ENCODE peak calls at places on chromosome 13, in eight cellular contexts. One of them, this sample, is unnamed.

GRCh38 chr13:107211073-107211472 is 643.1 kb upstream of the ARGLU1 start:
- DNase-seq in body of pancreas: peak; percentile 73
- DNase-seq in tibial artery: peak; percentile 83
- DNase-seq in thyroid gland: peak; percentile 63
- DNase-seq in Peyer's patch: peak; percentile 74
- DNase-seq in left ventricle myocardium inferior: peak; percentile 58
- DNase-seq in left lung: no peak
- DNase-seq in GM23248: peak; percentile 96
- DNase-seq in this sample: peak; percentile 71

GRCh38 chr13:47555235-47555634 is 445.8 kb downstream of the SUCLA2 start:
- DNase-seq in body of pancreas: no peak
- DNase-seq in tibial artery: no peak
- DNase-seq in thyroid gland: no peak
- DNase-seq in Peyer's patch: no peak
- DNase-seq in left ventricle myocardium inferior: no peak
- DNase-seq in left lung: no peak
- DNase-seq in GM23248: no peak
- DNase-seq in this sample: no peak

GRCh38 chr13:79777504-79777903 is 296.5 kb downstream of the NDFIP2 start:
- DNase-seq in body of pancreas: no peak
- DNase-seq in tibial artery: no peak
- DNase-seq in thyroid gland: no peak
- DNase-seq in Peyer's patch: no peak
- DNase-seq in left ventricle myocardium inferior: no peak
- DNase-seq in left lung: no peak
- DNase-seq in GM23248: no peak
- DNase-seq in this sample: no peak

GRCh38 chr13:31970237-31970930 is 61.2 kb upstream of the FRY start:
- DNase-seq in body of pancreas: no peak
- DNase-seq in tibial artery: no peak
- DNase-seq in thyroid gland: no peak
- DNase-seq in Peyer's patch: no peak
- DNase-seq in left ventricle myocardium inferior: no peak
- DNase-seq in left lung: no peak
- DNase-seq in GM23248: peak; percentile 90
- DNase-seq in this sample: no peak

GRCh38 chr13:100541882-100542545 is 46.6 kb downstream of the GGACT start:
- DNase-seq in body of pancreas: no peak
- DNase-seq in tibial artery: no peak
- DNase-seq in thyroid gland: no peak
- DNase-seq in Peyer's patch: peak; percentile 20
- DNase-seq in left ventricle myocardium inferior: no peak
- DNase-seq in left lung: no peak
- DNase-seq in GM23248: no peak
- DNase-seq in this sample: no peak

GRCh38 chr13:28540612-28541011 is 45.7 kb upstream of the FLT1 start:
- DNase-seq in body of pancreas: no peak
- DNase-seq in tibial artery: no peak
- DNase-seq in thyroid gland: no peak
- DNase-seq in Peyer's patch: no peak
- DNase-seq in left ventricle myocardium inferior: no peak
- DNase-seq in left lung: no peak
- DNase-seq in GM23248: no peak
- DNase-seq in this sample: no peak

GRCh38 chr13:46181799-46182490 is at the start of gene LCP1:
- DNase-seq in body of pancreas: no peak
- DNase-seq in tibial artery: no peak
- DNase-seq in thyroid gland: no peak
- DNase-seq in Peyer's patch: no peak
- DNase-seq in left ventricle myocardium inferior: no peak
- DNase-seq in left lung: peak; percentile 82
- DNase-seq in GM23248: no peak
- DNase-seq in this sample: no peak

GRCh38 chr13:30463820-30464495 is 1.8 kb downstream of the HMGB1 start:
- DNase-seq in body of pancreas: peak; percentile 69
- DNase-seq in tibial artery: peak; percentile 50
- DNase-seq in thyroid gland: peak; percentile 68
- DNase-seq in Peyer's patch: peak; percentile 78
- DNase-seq in left ventricle myocardium inferior: peak; percentile 56
- DNase-seq in left lung: peak; percentile 87
- DNase-seq in GM23248: peak; percentile 79
- DNase-seq in this sample: peak; percentile 84

GRCh38 chr13:46571941-46572340 is 19.0 kb downstream of the LRCH1 start:
- DNase-seq in body of pancreas: no peak
- DNase-seq in tibial artery: no peak
- DNase-seq in thyroid gland: no peak
- DNase-seq in Peyer's patch: no peak
- DNase-seq in left ventricle myocardium inferior: no peak
- DNase-seq in left lung: no peak
- DNase-seq in GM23248: no peak
- DNase-seq in this sample: no peak

GRCh38 chr13:98650376-98651107 is 73.6 kb upstream of the STK24 start:
- DNase-seq in body of pancreas: peak; percentile 67
- DNase-seq in tibial artery: no peak
- DNase-seq in thyroid gland: no peak
- DNase-seq in Peyer's patch: peak; percentile 89
- DNase-seq in left ventricle myocardium inferior: no peak
- DNase-seq in left lung: no peak
- DNase-seq in GM23248: no peak
- DNase-seq in this sample: no peak

GRCh38 chr13:79631260-79631659 is 150.3 kb downstream of the NDFIP2 start:
- DNase-seq in body of pancreas: no peak
- DNase-seq in tibial artery: no peak
- DNase-seq in thyroid gland: peak; percentile 12
- DNase-seq in Peyer's patch: no peak
- DNase-seq in left ventricle myocardium inferior: no peak
- DNase-seq in left lung: no peak
- DNase-seq in GM23248: peak; percentile 94
- DNase-seq in this sample: no peak

GRCh38 chr13:112867301-112867711 is 101.7 kb upstream of the MCF2L start:
- DNase-seq in body of pancreas: no peak
- DNase-seq in tibial artery: no peak
- DNase-seq in thyroid gland: no peak
- DNase-seq in Peyer's patch: no peak
- DNase-seq in left ventricle myocardium inferior: no peak
- DNase-seq in left lung: peak; percentile 55
- DNase-seq in GM23248: no peak
- DNase-seq in this sample: no peak

GRCh38 chr13:45055198-45055901 is 65.0 kb upstream of the GTF2F2 start:
- DNase-seq in body of pancreas: no peak
- DNase-seq in tibial artery: no peak
- DNase-seq in thyroid gland: no peak
- DNase-seq in Peyer's patch: no peak
- DNase-seq in left ventricle myocardium inferior: no peak
- DNase-seq in left lung: no peak
- DNase-seq in GM23248: peak; percentile 97
- DNase-seq in this sample: no peak

GRCh38 chr13:62209539-62209938 is 793.9 kb upstream of the PCDH20 start:
- DNase-seq in body of pancreas: no peak
- DNase-seq in tibial artery: no peak
- DNase-seq in thyroid gland: no peak
- DNase-seq in Peyer's patch: no peak
- DNase-seq in left ventricle myocardium inferior: no peak
- DNase-seq in left lung: no peak
- DNase-seq in GM23248: no peak
- DNase-seq in this sample: no peak

GRCh38 chr13:27007166-27007565 is 164.4 kb downstream of the USP12 start:
- DNase-seq in body of pancreas: no peak
- DNase-seq in tibial artery: no peak
- DNase-seq in thyroid gland: no peak
- DNase-seq in Peyer's patch: no peak
- DNase-seq in left ventricle myocardium inferior: no peak
- DNase-seq in left lung: no peak
- DNase-seq in GM23248: no peak
- DNase-seq in this sample: no peak

GRCh38 chr13:98975822-98976261 is 2.0 kb downstream of the DOCK9 start:
- DNase-seq in body of pancreas: no peak
- DNase-seq in tibial artery: no peak
- DNase-seq in thyroid gland: no peak
- DNase-seq in Peyer's patch: no peak
- DNase-seq in left ventricle myocardium inferior: no peak
- DNase-seq in left lung: no peak
- DNase-seq in GM23248: no peak
- DNase-seq in this sample: no peak

GRCh38 chr13:32988588-32989256 is 27.5 kb upstream of the KL start:
- DNase-seq in body of pancreas: no peak
- DNase-seq in tibial artery: no peak
- DNase-seq in thyroid gland: no peak
- DNase-seq in Peyer's patch: no peak
- DNase-seq in left ventricle myocardium inferior: no peak
- DNase-seq in left lung: no peak
- DNase-seq in GM23248: peak; percentile 7
- DNase-seq in this sample: no peak

GRCh38 chr13:57624565-57625435 is 6.7 kb upstream of the PCDH17 start:
- DNase-seq in body of pancreas: peak; percentile 61
- DNase-seq in tibial artery: peak; percentile 44
- DNase-seq in thyroid gland: peak; percentile 16
- DNase-seq in Peyer's patch: no peak
- DNase-seq in left ventricle myocardium inferior: no peak
- DNase-seq in left lung: no peak
- DNase-seq in GM23248: peak; percentile 66
- DNase-seq in this sample: no peak

GRCh38 chr13:101127741-101128353 is 288.5 kb downstream of the NALCN start:
- DNase-seq in body of pancreas: peak; percentile 19
- DNase-seq in tibial artery: no peak
- DNase-seq in thyroid gland: peak; percentile 8
- DNase-seq in Peyer's patch: no peak
- DNase-seq in left ventricle myocardium inferior: no peak
- DNase-seq in left lung: no peak
- DNase-seq in GM23248: peak; percentile 66
- DNase-seq in this sample: no peak

GRCh38 chr13:83499286-83499685 is 383.0 kb downstream of the SLITRK1 start:
- DNase-seq in body of pancreas: no peak
- DNase-seq in tibial artery: no peak
- DNase-seq in thyroid gland: no peak
- DNase-seq in Peyer's patch: no peak
- DNase-seq in left ventricle myocardium inferior: no peak
- DNase-seq in left lung: no peak
- DNase-seq in GM23248: peak; percentile 21
- DNase-seq in this sample: no peak

DNA sequence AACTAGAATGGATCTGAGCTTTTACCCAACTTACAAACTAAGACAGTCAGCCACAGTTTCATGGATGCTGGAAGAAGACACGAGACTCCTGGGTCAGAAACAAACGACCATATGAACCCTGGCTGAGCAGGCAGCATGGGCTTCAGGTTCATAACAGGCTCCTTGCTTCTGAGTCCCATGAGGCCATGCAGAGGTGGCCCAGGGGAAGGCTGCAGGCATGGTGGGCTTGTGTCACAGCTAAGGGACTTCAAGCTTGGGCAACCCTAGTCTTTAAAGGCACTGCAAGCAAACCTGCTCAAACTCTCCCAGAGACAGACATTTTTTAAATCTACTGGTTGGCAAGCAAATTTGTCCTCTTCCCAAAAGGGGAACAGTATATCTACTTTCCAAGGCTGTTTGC is 5.1 kb upstream of the ARHGEF7 start:
- DNase-seq in body of pancreas: no peak
- DNase-seq in tibial artery: no peak
- DNase-seq in thyroid gland: no peak
- DNase-seq in Peyer's patch: no peak
- DNase-seq in left ventricle myocardium inferior: no peak
- DNase-seq in left lung: no peak
- DNase-seq in GM23248: no peak
- DNase-seq in this sample: no peak
- H3K27me3 ChIP-seq in body of pancreas: peaks cover 4% of the 10 kb centered on the region
- H3K27me3 ChIP-seq in tibial artery: no peaks in the 10 kb centered on the region
- H3K27me3 ChIP-seq in thyroid gland: no peaks in the 10 kb centered on the region
- H3K27me3 ChIP-seq in Peyer's patch: no peaks in the 10 kb centered on the region
- H3K27me3 ChIP-seq in left ventricle myocardium inferior: peaks cover 46% of the 10 kb centered on the region
- H3K27me3 ChIP-seq in left lung: peaks cover 29% of the 10 kb centered on the region
- H3K27me3 ChIP-seq in GM23248: peaks cover 49% of the 10 kb centered on the region
- H3K27me3 ChIP-seq in this sample: no peaks in the 10 kb centered on the region

GRCh38 chr13:72246396-72246795 is 379.4 kb upstream of the DACH1 start:
- DNase-seq in body of pancreas: no peak
- DNase-seq in tibial artery: no peak
- DNase-seq in thyroid gland: no peak
- DNase-seq in Peyer's patch: no peak
- DNase-seq in left ventricle myocardium inferior: no peak
- DNase-seq in left lung: no peak
- DNase-seq in GM23248: no peak
- DNase-seq in this sample: no peak

GRCh38 chr13:72244788-72245187 is 377.8 kb upstream of the DACH1 start:
- DNase-seq in body of pancreas: no peak
- DNase-seq in tibial artery: no peak
- DNase-seq in thyroid gland: no peak
- DNase-seq in Peyer's patch: no peak
- DNase-seq in left ventricle myocardium inferior: no peak
- DNase-seq in left lung: no peak
- DNase-seq in GM23248: no peak
- DNase-seq in this sample: no peak
- H3K4me1 ChIP-seq in body of pancreas: no peaks in the 10 kb centered on the region
- H3K4me1 ChIP-seq in tibial artery: no peaks in the 10 kb centered on the region
- H3K4me1 ChIP-seq in thyroid gland: no peaks in the 10 kb centered on the region
- H3K4me1 ChIP-seq in Peyer's patch: no peaks in the 10 kb centered on the region
- H3K4me1 ChIP-seq in left ventricle myocardium inferior: no peaks in the 10 kb centered on the region
- H3K4me1 ChIP-seq in left lung: no peaks in the 10 kb centered on the region
- H3K4me1 ChIP-seq in GM23248: no peaks in the 10 kb centered on the region
- H3K4me1 ChIP-seq in this sample: no peaks in the 10 kb centered on the region

GRCh38 chr13:51818771-51819511 is 15.0 kb upstream of the DHRS12 start:
- DNase-seq in body of pancreas: no peak
- DNase-seq in tibial artery: peak; percentile 37
- DNase-seq in thyroid gland: no peak
- DNase-seq in Peyer's patch: no peak
- DNase-seq in left ventricle myocardium inferior: no peak
- DNase-seq in left lung: no peak
- DNase-seq in GM23248: peak; percentile 62
- DNase-seq in this sample: no peak
- H3K27me3 ChIP-seq in body of pancreas: no peaks in the 10 kb centered on the region
- H3K27me3 ChIP-seq in tibial artery: no peaks in the 10 kb centered on the region
- H3K27me3 ChIP-seq in thyroid gland: no peaks in the 10 kb centered on the region
- H3K27me3 ChIP-seq in Peyer's patch: no peaks in the 10 kb centered on the region
- H3K27me3 ChIP-seq in left ventricle myocardium inferior: no peaks in the 10 kb centered on the region
- H3K27me3 ChIP-seq in left lung: no peaks in the 10 kb centered on the region
- H3K27me3 ChIP-seq in GM23248: peaks cover 49% of the 10 kb centered on the region
- H3K27me3 ChIP-seq in this sample: no peaks in the 10 kb centered on the region

GRCh38 chr13:24040835-24041234 is 119.7 kb upstream of the SPATA13 start:
- DNase-seq in body of pancreas: no peak
- DNase-seq in tibial artery: no peak
- DNase-seq in thyroid gland: no peak
- DNase-seq in Peyer's patch: no peak
- DNase-seq in left ventricle myocardium inferior: no peak
- DNase-seq in left lung: no peak
- DNase-seq in GM23248: no peak
- DNase-seq in this sample: no peak

GRCh38 chr13:24042710-24043440 is 117.6 kb upstream of the SPATA13 start:
- DNase-seq in body of pancreas: no peak
- DNase-seq in tibial artery: no peak
- DNase-seq in thyroid gland: no peak
- DNase-seq in Peyer's patch: no peak
- DNase-seq in left ventricle myocardium inferior: no peak
- DNase-seq in left lung: no peak
- DNase-seq in GM23248: peak; percentile 62
- DNase-seq in this sample: no peak

GRCh38 chr13:24043590-24044350 is 116.8 kb upstream of the SPATA13 start:
- DNase-seq in body of pancreas: no peak
- DNase-seq in tibial artery: no peak
- DNase-seq in thyroid gland: no peak
- DNase-seq in Peyer's patch: no peak
- DNase-seq in left ventricle myocardium inferior: no peak
- DNase-seq in left lung: no peak
- DNase-seq in GM23248: peak; percentile 57
- DNase-seq in this sample: no peak

GRCh38 chr13:24039621-24040475 is 120.7 kb upstream of the SPATA13 start:
- DNase-seq in body of pancreas: no peak
- DNase-seq in tibial artery: no peak
- DNase-seq in thyroid gland: no peak
- DNase-seq in Peyer's patch: no peak
- DNase-seq in left ventricle myocardium inferior: no peak
- DNase-seq in left lung: no peak
- DNase-seq in GM23248: no peak
- DNase-seq in this sample: no peak

GRCh38 chr13:24041822-24042221 is 118.7 kb upstream of the SPATA13 start:
- DNase-seq in body of pancreas: no peak
- DNase-seq in tibial artery: no peak
- DNase-seq in thyroid gland: no peak
- DNase-seq in Peyer's patch: no peak
- DNase-seq in left ventricle myocardium inferior: no peak
- DNase-seq in left lung: no peak
- DNase-seq in GM23248: no peak
- DNase-seq in this sample: no peak
- H3K4me1 ChIP-seq in body of pancreas: peaks cover 21% of the 10 kb centered on the region
- H3K4me1 ChIP-seq in tibial artery: peaks cover 13% of the 10 kb centered on the region
- H3K4me1 ChIP-seq in thyroid gland: no peaks in the 10 kb centered on the region
- H3K4me1 ChIP-seq in Peyer's patch: no peaks in the 10 kb centered on the region
- H3K4me1 ChIP-seq in left ventricle myocardium inferior: peaks cover 5% of the 10 kb centered on the region
- H3K4me1 ChIP-seq in left lung: peaks cover 8% of the 10 kb centered on the region
- H3K4me1 ChIP-seq in GM23248: peaks cover 27% of the 10 kb centered on the region
- H3K4me1 ChIP-seq in this sample: no peaks in the 10 kb centered on the region

This sample was measured in right cardiac atrium.